ENCODE peak calls at places on chromosomes 3 and 15, in seven cellular contexts. Y is mucosa of descending colon; P is activated T-cell treated with anti-CD3 and anti-CD28 coated beads, Interleukin-2, amount 50 U/mL, for 24 hours; C is T-helper 9 cell; A is adrenal gland; L is A172; O is heart right ventricle. Q is an unnamed sample.

GRCh38 chr3:14451844-14452533 is 49.6 kb downstream of the SLC6A6 start:
- DNase-seq in Y (peak), P (no peak), C (no peak), A (peak), L (peak), O (peak), Q (no peak)

GRCh38 chr3:143070977-143071551 is 48.5 kb upstream of the CHST2 start:
- DNase-seq in Y (peak), P (no peak), C (no peak), A (no peak), L (no peak), O (no peak), Q (no peak)

GRCh38 chr3:8954938-8955763 is 8.1 kb downstream of the RAD18 start:
- DNase-seq in Y (no peak), P (no peak), C (no peak), A (no peak), L (peak), O (no peak), Q (no peak)

GRCh38 chr3:8846176-8846575 is 76.8 kb upstream of the OXTR start:
- DNase-seq in Y (no peak), P (no peak), C (no peak), A (no peak), L (no peak), O (no peak), Q (no peak)

GRCh38 chr3:11568503-11569155 is 75.1 kb downstream of the VGLL4 start:
- DNase-seq in Y (no peak), P (peak), C (no peak), A (peak), L (peak), O (peak), Q (no peak)

GRCh38 chr3:143199998-143200909 is 80.7 kb downstream of the CHST2 start:
- DNase-seq in Y (no peak), P (no peak), C (no peak), A (no peak), L (peak), O (no peak), Q (no peak)

GRCh38 chr15:76057332-76058000 is 2.3 kb upstream of the TMEM266 start:
- DNase-seq in Y (no peak), P (peak), C (peak), A (peak), L (no peak), O (no peak), Q (peak)

GRCh38 chr3:74866357-74866876 is 252.0 kb upstream of the CNTN3 start:
- DNase-seq in Y (no peak), P (no peak), C (no peak), A (no peak), L (no peak), O (no peak), Q (no peak)

GRCh38 chr3:168989396-168989795 is 674.1 kb downstream of the MECOM start:
- DNase-seq in Y (no peak), P (no peak), C (no peak), A (no peak), L (no peak), O (no peak), Q (no peak)

GRCh38 chr15:43529587-43530345 is 12.4 kb downstream of the MAP1A start:
- DNase-seq in Y (no peak), P (no peak), C (no peak), A (peak), L (no peak), O (no peak), Q (no peak)

GRCh38 chr3:63333815-63334214 is 55.7 kb downstream of the SYNPR start:
- DNase-seq in Y (no peak), P (no peak), C (no peak), A (no peak), L (peak), O (no peak), Q (no peak)

GRCh38 chr3:134601539-134602439 is 49.0 kb downstream of the KY start:
- DNase-seq in Y (no peak), P (no peak), C (no peak), A (peak), L (peak), O (no peak), Q (peak)

GRCh38 chr3:128875556-128876120 is 3.8 kb upstream of the ACAD9 start:
- DNase-seq in Y (peak), P (peak), C (peak), A (peak), L (peak), O (peak), Q (peak)

GRCh38 chr3:114420072-114420471 is 126.2 kb downstream of the TIGIT start:
- DNase-seq in Y (no peak), P (no peak), C (no peak), A (no peak), L (no peak), O (no peak), Q (no peak)